ENCODE peak calls at places on chromosomes 7 and 10, in seven cellular contexts. T, Q, K, B, R, J and X are unnamed samples.

GRCh38 chr10:110698782-110699201 is 54.7 kb downstream of the RBM20 start:
- DNase-seq in T (no peak), Q (no peak), J (no peak), K (no peak), R (no peak), B (peak), X (no peak)

GRCh38 chr10:132257271-132257670 is 50.5 kb downstream of the STK32C start:
- DNase-seq in Q (peak), T (no peak), J (no peak), R (no peak), B (peak), K (no peak), X (no peak)

GRCh38 chr7:28187012-28187411 is 6.4 kb upstream of the JAZF1 start:
- DNase-seq in Q (no peak), B (no peak), J (no peak), K (no peak), R (no peak), T (no peak), X (no peak)

GRCh38 chr7:130553398-130554029 is 61.6 kb downstream of the MEST start:
- DNase-seq in T (no peak), K (no peak), Q (no peak), R (no peak), J (no peak), B (no peak), X (no peak)

GRCh38 chr7:27162930-27163775 is 2.2 kb downstream of the HOXA9 start:
- DNase-seq in B (no peak), R (no peak), T (no peak), J (peak), Q (no peak), K (no peak), X (peak)

GRCh38 chr10:21449288-21449966 is 76.1 kb downstream of the SKIDA1 start:
- DNase-seq in B (no peak), T (no peak), R (no peak), Q (no peak), J (no peak), K (no peak), X (no peak)

GRCh38 chr7:157668221-157668883 is 331.5 kb downstream of the DNAJB6 start:
- DNase-seq in B (no peak), J (no peak), R (no peak), Q (no peak), T (no peak), K (no peak), X (no peak)

GRCh38 chr10:49037187-49037586 is 78.1 kb downstream of the VSTM4 start:
- DNase-seq in T (no peak), J (no peak), B (peak), R (no peak), Q (no peak), K (no peak), X (no peak)